ENCODE peak calls at places on chromosomes 13 and 19, in nine cellular contexts. V, H, D, G, A, P, N, F and O are unnamed samples.

GRCh38 chr13:32430018-32430747 is 2.3 kb upstream of the N4BP2L1 start:
- DNase-seq in V (no peak), G (no peak), P (no peak), A (no peak), D (no peak), F (peak; percentile 72), H (no peak), N (peak; percentile 59), O (peak; percentile 92)

GRCh38 chr19:47049307-47049700 is 880 bp upstream of the TMEM160 start:
- DNase-seq in V (no peak), H (no peak), D (no peak), P (no peak), A (peak; percentile 38), F (no peak), G (no peak), N (no peak), O (peak; percentile 43)

GRCh38 chr13:109271991-109272454 is 514.4 kb downstream of the IRS2 start:
- DNase-seq in N (no peak), A (no peak), D (no peak), F (no peak), H (no peak), V (no peak), P (no peak), G (no peak), O (peak; percentile 88)

GRCh38 chr19:29789007-29789406 is 22.8 kb upstream of the CCNE1 start:
- DNase-seq in P (no peak), H (no peak), F (no peak), A (no peak), V (no peak), D (no peak), N (no peak), G (no peak), O (no peak)

GRCh38 chr19:8484331-8484894 is 18.0 kb downstream of the PRAM1 start:
- DNase-seq in F (no peak), D (peak; percentile 60), N (no peak), G (no peak), V (no peak), P (no peak), H (no peak), A (no peak), O (no peak)

GRCh38 chr19:38850231-38850975 is 617 bp upstream of the HNRNPL start:
- DNase-seq in N (peak; percentile 100), H (peak; percentile 93), A (peak; percentile 99), P (peak; percentile 99), V (peak; percentile 100), D (peak; percentile 100), G (peak; percentile 100), F (peak; percentile 100), O (peak; percentile 100)

GRCh38 chr19:16338470-16339360 is 14.1 kb downstream of the KLF2 start:
- DNase-seq in N (no peak), G (no peak), H (peak; percentile 61), A (peak; percentile 91), P (no peak), V (peak; percentile 60), D (no peak), F (no peak), O (peak; percentile 53)

GRCh38 chr13:20348018-20348417 is 115.9 kb upstream of the GJB6 start:
- DNase-seq in D (no peak), G (no peak), H (no peak), P (no peak), V (no peak), N (no peak), A (no peak), F (no peak), O (no peak)

GRCh38 chr19:4327252-4327876 is 11.3 kb downstream of the STAP2 start:
- DNase-seq in H (peak; percentile 97), G (peak; percentile 62), D (peak; percentile 12), V (no peak), P (peak; percentile 54), F (no peak), A (peak; percentile 43), N (no peak), O (peak; percentile 19)

GRCh38 chr13:114033541-114034315 is 59.9 kb upstream of the C13orf46 start:
- DNase-seq in A (no peak), D (no peak), F (no peak), G (no peak), H (no peak), P (no peak), V (no peak), N (no peak), O (peak; percentile 57)

GRCh38 chr19:14097532-14098151 is 7.1 kb upstream of the SAMD1 start:
- DNase-seq in H (peak; percentile 71), V (no peak), F (no peak), D (no peak), A (no peak), N (no peak), G (no peak), P (no peak), O (no peak)

GRCh38 chr19:13808856-13809255 is 13.6 kb downstream of the ZSWIM4 start:
- DNase-seq in V (no peak), A (no peak), P (no peak), F (no peak), N (no peak), H (peak; percentile 41), G (no peak), D (no peak), O (no peak)

GRCh38 chr13:28830580-28830979 is 10.4 kb downstream of the MTUS2 start:
- DNase-seq in D (no peak), G (no peak), N (no peak), H (no peak), A (no peak), V (no peak), P (no peak), F (no peak), O (no peak)

GRCh38 chr19:37691881-37692504 is 27.6 kb downstream of the ZNF607 start:
- DNase-seq in G (peak; percentile 55), P (peak; percentile 64), V (peak; percentile 60), F (peak; percentile 59), H (peak; percentile 85), A (peak; percentile 83), D (peak; percentile 83), N (peak; percentile 30), O (no peak)

GRCh38 chr19:13962738-13963602 is 10.7 kb downstream of the DCAF15 start:
- DNase-seq in N (no peak), G (no peak), A (no peak), P (no peak), D (no peak), H (no peak), V (no peak), F (no peak), O (no peak)

GRCh38 chr13:94710881-94711560 is 1.3 kb downstream of the SOX21 start:
- DNase-seq in A (no peak), D (no peak), N (no peak), G (peak; percentile 68), H (peak; percentile 90), P (no peak), V (no peak), F (no peak), O (no peak)

GRCh38 chr13:23687614-23688013 is 117.4 kb downstream of the TNFRSF19 start:
- DNase-seq in P (no peak), V (no peak), H (no peak), N (no peak), G (no peak), F (no peak), D (no peak), A (no peak), O (no peak)